ENCODE peak calls at places on chromosomes 3 and 15, in four cellular contexts. D, B, F and G are unnamed samples.

GRCh38 chr3:38000965-38001455 is 10.4 kb downstream of the VILL start:
- DNase-seq in D (no peak), B (peak; percentile 53), F (no peak), G (no peak)

GRCh38 chr15:43253431-43254403 is 13.0 kb downstream of the TGM5 start:
- DNase-seq in D (peak; percentile 81), B (no peak), F (peak; percentile 73), G (no peak)

GRCh38 chr15:98421419-98422085 is 226.8 kb upstream of the IGF1R start:
- DNase-seq in D (peak; percentile 42), B (peak; percentile 81), F (peak; percentile 51), G (peak; percentile 70)

GRCh38 chr15:28881600-28881999 is 4.2 kb upstream of the APBA2 start:
- DNase-seq in D (no peak), B (no peak), F (no peak), G (no peak)

GRCh38 chr15:42591238-42591936 is 16.0 kb downstream of the STARD9 start:
- DNase-seq in D (peak; percentile 71), B (no peak), F (no peak), G (peak; percentile 32)

GRCh38 chr15:57321973-57322601 is 54.2 kb upstream of the CGNL1 start:
- DNase-seq in D (no peak), B (no peak), F (no peak), G (no peak)

GRCh38 chr15:29437888-29438713 is 168.5 kb upstream of the NSMCE3 start:
- DNase-seq in D (no peak), B (no peak), F (no peak), G (no peak)

GRCh38 chr3:11820540-11821041 is 26.1 kb downstream of the TAMM41 start:
- DNase-seq in D (peak; percentile 73), B (no peak), F (no peak), G (no peak)

GRCh38 chr3:177337548-177338331 is 140.5 kb upstream of the TBL1XR1 start:
- DNase-seq in D (peak; percentile 91), B (no peak), F (no peak), G (peak; percentile 63)

GRCh38 chr15:63070681-63071129 is 28.2 kb downstream of the TPM1 start:
- DNase-seq in D (no peak), B (no peak), F (no peak), G (no peak)

GRCh38 chr3:172221550-172221949 is 182.2 kb downstream of the FNDC3B start:
- DNase-seq in D (peak; percentile 69), B (no peak), F (no peak), G (no peak)

GRCh38 chr3:15478300-15478979 is 43.1 kb downstream of the COLQ start:
- DNase-seq in D (no peak), B (no peak), F (no peak), G (no peak)

GRCh38 chr15:78055923-78056713 is 21.4 kb downstream of the TBC1D2B start:
- DNase-seq in D (no peak), B (no peak), F (no peak), G (peak; percentile 74)

GRCh38 chr15:29920515-29920914 is 98.2 kb upstream of the TJP1 start:
- DNase-seq in D (no peak), B (peak; percentile 79), F (no peak), G (no peak)

GRCh38 chr3:16183601-16184270 is 9.3 kb downstream of the GALNT15 start:
- DNase-seq in D (peak; percentile 91), B (no peak), F (no peak), G (no peak)

GRCh38 chr15:23983500-23984259 is 296.6 kb upstream of the NDN start:
- DNase-seq in D (no peak), B (no peak), F (no peak), G (no peak)

GRCh38 chr3:117035785-117036184 is 326.2 kb downstream of the TUSC7 start:
- DNase-seq in D (peak; percentile 30), B (no peak), F (no peak), G (no peak)

GRCh38 chr3:56702487-56703315 is 19.6 kb upstream of the TASOR start:
- DNase-seq in D (peak; percentile 87), B (no peak), F (peak; percentile 68), G (peak; percentile 70)

GRCh38 chr15:101295607-101296225 is 668 bp upstream of the SNRPA1 start:
- DNase-seq in D (peak; percentile 69), B (no peak), F (no peak), G (no peak)

GRCh38 chr15:55741592-55742497 is 1.1 kb downstream of the PRTG start:
- DNase-seq in D (peak; percentile 12), B (peak; percentile 67), F (peak; percentile 16), G (no peak)

GRCh38 chr3:33063651-33064051 is 33.3 kb downstream of the GLB1 start:
- DNase-seq in D (peak; percentile 28), B (no peak), F (peak; percentile 41), G (no peak)

GRCh38 chr15:66700802-66701421 is 1.1 kb upstream of the SMAD6 start:
- DNase-seq in D (peak; percentile 97), B (peak; percentile 98), F (peak; percentile 93), G (peak; percentile 95)

GRCh38 chr3:125161607-125162219 is 50.8 kb downstream of the SLC12A8 start:
- DNase-seq in D (no peak), B (no peak), F (no peak), G (no peak)

GRCh38 chr3:36496734-36497133 is 116.4 kb downstream of the STAC start:
- DNase-seq in D (peak; percentile 78), B (no peak), F (no peak), G (no peak)

GRCh38 chr15:88997531-88997930 is 84.4 kb upstream of the MFGE8 start:
- DNase-seq in D (no peak), B (no peak), F (no peak), G (no peak)

GRCh38 chr15:70832176-70832575 is 21.8 kb downstream of the LARP6 start:
- DNase-seq in D (no peak), B (no peak), F (no peak), G (no peak)

GRCh38 chr3:118171236-118171852 is 863.3 kb downstream of the IGSF11 start:
- DNase-seq in D (no peak), B (no peak), F (no peak), G (no peak)

GRCh38 chr3:111531446-111531845 is 10.6 kb upstream of the CD96 start:
- DNase-seq in D (no peak), B (no peak), F (no peak), G (no peak)

GRCh38 chr15:27454281-27455060 is 483.5 kb downstream of the GABRG3 start:
- DNase-seq in D (peak; percentile 65), B (no peak), F (no peak), G (no peak)

GRCh38 chr15:36356978-36357582 is 222.3 kb upstream of the CDIN1 start:
- DNase-seq in D (peak; percentile 74), B (no peak), F (no peak), G (no peak)

GRCh38 chr3:3559786-3560185 is 239.4 kb upstream of the LRRN1 start:
- DNase-seq in D (no peak), B (no peak), F (no peak), G (no peak)

GRCh38 chr3:100653731-100654309 is 44.4 kb downstream of the ADGRG7 start:
- DNase-seq in D (no peak), B (no peak), F (no peak), G (no peak)

GRCh38 chr3:31896643-31897433 is 84.2 kb downstream of the OSBPL10 start:
- DNase-seq in D (no peak), B (no peak), F (no peak), G (no peak)
- TF ChIP-seq CTCF in D (no peak), B (no peak), F (no peak), G (no peak)

GRCh38 chr3:17315905-17316304 is 426.5 kb downstream of the TBC1D5 start:
- DNase-seq in D (no peak), B (no peak), F (no peak), G (no peak)
- TF ChIP-seq CTCF in D (no peak), B (no peak), F (no peak), G (no peak)

GRCh38 chr3:113214227-113214626 is 2.9 kb downstream of the BOC start:
- DNase-seq in D (no peak), B (no peak), F (no peak), G (no peak)
- TF ChIP-seq CTCF in D (no peak), B (no peak), F (no peak), G (no peak)

GRCh38 chr15:81280696-81281095 is 43.2 kb downstream of the STARD5 start:
- DNase-seq in D (no peak), B (no peak), F (no peak), G (no peak)

GRCh38 chr15:81284256-81285031 is 39.5 kb downstream of the STARD5 start:
- DNase-seq in D (no peak), B (no peak), F (peak; percentile 49), G (no peak)

GRCh38 chr15:81281176-81281735 is 42.7 kb downstream of the STARD5 start:
- DNase-seq in D (no peak), B (no peak), F (no peak), G (no peak)

GRCh38 chr15:81281925-81282895 is 41.7 kb downstream of the STARD5 start:
- DNase-seq in D (no peak), B (no peak), F (no peak), G (no peak)

GRCh38 chr15:81282911-81283310 is 41.0 kb downstream of the STARD5 start:
- DNase-seq in D (no peak), B (no peak), F (no peak), G (no peak)
- TF ChIP-seq CTCF in D (no peak), B (no peak), F (no peak), G (no peak)

GRCh38 chr15:74781673-74782595 is at the start of gene CSK:
- DNase-seq in D (peak; percentile 70), B (peak; percentile 89), F (peak; percentile 83), G (peak; percentile 86)
- TF ChIP-seq CTCF in D (peak; percentile 43), B (peak; percentile 51), F (peak; percentile 26), G (peak; percentile 47)

GRCh38 chr3:30135190-30135589 is 471.2 kb upstream of the TGFBR2 start:
- DNase-seq in D (peak; percentile 28), B (no peak), F (no peak), G (no peak)
- TF ChIP-seq CTCF in D (peak; percentile 47), B (no peak), F (no peak), G (no peak)

GRCh38 chr15:82750831-82751181 is 41.1 kb upstream of the AP3B2 start:
- DNase-seq in D (peak; percentile 32), B (no peak), F (peak; percentile 62), G (no peak)
- TF ChIP-seq CTCF in D (no peak), B (no peak), F (peak; percentile 25), G (no peak)

DNA sequence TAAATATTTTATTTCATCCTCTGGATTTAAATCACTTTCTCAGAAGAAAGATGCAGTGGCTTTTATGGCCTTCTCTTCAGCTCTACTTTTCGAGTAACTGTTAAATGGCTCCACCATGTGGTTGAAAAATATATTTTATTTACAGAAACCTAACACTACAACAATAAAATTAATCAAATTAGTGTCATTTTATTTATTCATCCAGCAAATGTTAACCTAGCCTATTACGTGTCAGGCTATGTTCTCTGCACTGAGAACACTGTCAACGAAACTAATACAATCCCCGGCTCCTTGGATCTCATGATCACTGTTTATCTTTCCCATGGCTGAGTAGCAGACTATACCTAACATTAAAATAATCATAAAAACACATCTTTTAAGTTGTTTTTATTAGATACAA is 148.0 kb upstream of the OSTN start:
- DNase-seq in D (peak; percentile 56), B (no peak), F (peak; percentile 64), G (peak; percentile 26)
- TF ChIP-seq CTCF in D (peak; percentile 45), B (peak; percentile 45), F (peak; percentile 62), G (no peak)